ENCODE peak calls at places on chromosomes 3 and 15, in six cellular contexts. F is fibroblast of lung; X is left ventricle myocardium inferior; Q is CD8-positive, alpha-beta T cell; R is CD4-positive, alpha-beta memory T cell; B is sigmoid colon. P is an unnamed sample.

GRCh38 chr3:11060500-11061251 is 68.1 kb downstream of the SLC6A1 start:
- DNase-seq in F (peak; percentile 57), X (peak; percentile 54), Q (no peak), R (peak; percentile 23), B (peak; percentile 84), P (no peak)

GRCh38 chr15:98866503-98866902 is 141.1 kb downstream of the PGPEP1L start:
- DNase-seq in F (peak; percentile 81), X (no peak), Q (no peak), R (no peak), B (no peak), P (no peak)

GRCh38 chr3:126124896-126125295 is 41.0 kb upstream of the SLC41A3 start:
- DNase-seq in F (no peak), X (peak; percentile 3), Q (no peak), R (no peak), B (peak; percentile 52), P (no peak)

GRCh38 chr15:100686725-100687488 is 84.5 kb downstream of the ASB7 start:
- DNase-seq in F (peak; percentile 57), X (no peak), Q (no peak), R (no peak), B (no peak), P (no peak)

GRCh38 chr3:196127308-196128040 is 45.6 kb upstream of the TFRC start:
- DNase-seq in F (no peak), X (no peak), Q (no peak), R (peak; percentile 23), B (no peak), P (no peak)

GRCh38 chr15:33195283-33195682 is 769 bp upstream of the FMN1 start:
- DNase-seq in F (no peak), X (no peak), Q (no peak), R (peak; percentile 12), B (no peak), P (no peak)

GRCh38 chr15:58477228-58477627 is 45.4 kb downstream of the LIPC start:
- DNase-seq in F (no peak), X (no peak), Q (no peak), R (no peak), B (no peak), P (no peak)

GRCh38 chr15:72005483-72005882 is 112.5 kb downstream of the MYO9A start:
- DNase-seq in F (no peak), X (no peak), Q (no peak), R (no peak), B (no peak), P (no peak)

GRCh38 chr3:165644331-165644730 is 192.9 kb downstream of the BCHE start:
- DNase-seq in F (no peak), X (no peak), Q (no peak), R (no peak), B (no peak), P (no peak)

GRCh38 chr3:188956839-188957489 is 214.8 kb upstream of the TPRG1 start:
- DNase-seq in F (peak; percentile 85), X (no peak), Q (no peak), R (peak; percentile 31), B (no peak), P (peak; percentile 60)

GRCh38 chr3:154427685-154428291 is 2.2 kb downstream of the GPR149 start:
- DNase-seq in F (no peak), X (no peak), Q (no peak), R (no peak), B (no peak), P (no peak)

GRCh38 chr15:74434260-74434915 is 630 bp upstream of the SEMA7A start:
- DNase-seq in F (no peak), X (no peak), Q (no peak), R (no peak), B (no peak), P (no peak)

GRCh38 chr15:88874275-88874674 is 21.1 kb downstream of the HAPLN3 start:
- DNase-seq in F (no peak), X (no peak), Q (no peak), R (no peak), B (no peak), P (no peak)

GRCh38 chr15:88872706-88873105 is 22.6 kb downstream of the HAPLN3 start:
- DNase-seq in F (no peak), X (no peak), Q (no peak), R (no peak), B (no peak), P (no peak)

GRCh38 chr15:88871313-88871712 is 24.0 kb downstream of the HAPLN3 start:
- DNase-seq in F (no peak), X (no peak), Q (no peak), R (no peak), B (no peak), P (no peak)

GRCh38 chr15:88872106-88872505 is 23.2 kb downstream of the HAPLN3 start:
- DNase-seq in F (no peak), X (no peak), Q (no peak), R (no peak), B (no peak), P (no peak)

GRCh38 chr15:88873786-88874185 is 21.6 kb downstream of the HAPLN3 start:
- DNase-seq in F (no peak), X (no peak), Q (no peak), R (no peak), B (no peak), P (no peak)
- H3K27me3 ChIP-seq in F (peaks cover 19% of the 10 kb centered on the region), X (peaks cover 41% of the 10 kb centered on the region), Q (no peaks in the 10 kb centered on the region), R (no peaks in the 10 kb centered on the region), B (no peaks in the 10 kb centered on the region), P (no peaks in the 10 kb centered on the region)

GRCh38 chr15:25057574-25057973 is 102.8 kb downstream of the SNRPN start:
- DNase-seq in F (no peak), X (no peak), Q (no peak), R (no peak), B (no peak), P (no peak)
- H3K9me3 ChIP-seq in F (peaks cover 30% of the 10 kb centered on the region), X (peaks cover 100% of the 10 kb centered on the region), Q (peaks cover 97% of the 10 kb centered on the region), R (peaks cover 97% of the 10 kb centered on the region), B (peaks cover 100% of the 10 kb centered on the region), P (peaks cover 100% of the 10 kb centered on the region)

GRCh38 chr3:46609074-46609735 is 3.1 kb upstream of the FAM240A start:
- DNase-seq in F (no peak), X (no peak), Q (no peak), R (no peak), B (no peak), P (no peak)

GRCh38 chr3:46609944-46610722 is 2.2 kb upstream of the FAM240A start:
- DNase-seq in F (peak; percentile 13), X (no peak), Q (no peak), R (no peak), B (no peak), P (no peak)

GRCh38 chr3:46613313-46614005 is 1.1 kb downstream of the FAM240A start:
- DNase-seq in F (no peak), X (no peak), Q (no peak), R (no peak), B (no peak), P (no peak)

GRCh38 chr3:46615050-46615449 is 2.7 kb downstream of the FAM240A start:
- DNase-seq in F (no peak), X (no peak), Q (no peak), R (no peak), B (no peak), P (no peak)

DNA sequence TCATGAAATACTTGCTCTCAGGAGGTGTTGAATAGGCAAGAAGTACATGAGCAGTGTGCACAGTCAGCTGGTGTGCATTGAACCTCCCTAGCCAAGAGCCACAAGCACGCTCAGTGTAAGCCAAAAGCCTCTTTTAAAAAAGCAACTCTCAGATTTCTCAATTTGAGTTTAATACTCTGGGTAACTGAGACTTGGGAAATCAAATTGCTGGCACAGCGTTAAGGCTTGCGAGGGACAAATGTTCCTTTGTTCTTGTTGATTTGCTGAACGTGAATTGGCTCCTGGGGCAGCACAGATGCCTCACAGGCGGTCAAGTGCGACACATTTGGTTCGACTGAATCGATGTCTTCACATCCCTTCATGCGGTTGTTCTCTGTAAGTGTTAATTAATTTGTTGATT is at the start of gene FAM240A:
- DNase-seq in F (peak; percentile 47), X (peak; percentile 25), Q (no peak), R (no peak), B (no peak), P (no peak)
- H3K27me3 ChIP-seq in F (peaks cover 6% of the 10 kb centered on the region), X (no peaks in the 10 kb centered on the region), Q (no peaks in the 10 kb centered on the region), R (peaks cover 5% of the 10 kb centered on the region), B (no peaks in the 10 kb centered on the region), P (peaks cover 7% of the 10 kb centered on the region)

GRCh38 chr3:63639821-63640220 is 12.7 kb upstream of the SNTN start:
- DNase-seq in F (no peak), X (no peak), Q (no peak), R (no peak), B (no peak), P (no peak)
- H3K9me3 ChIP-seq in F (no peaks in the 10 kb centered on the region), X (peaks cover 12% of the 10 kb centered on the region), Q (no peaks in the 10 kb centered on the region), R (no peaks in the 10 kb centered on the region), B (no peaks in the 10 kb centered on the region), P (no peaks in the 10 kb centered on the region)

DNA sequence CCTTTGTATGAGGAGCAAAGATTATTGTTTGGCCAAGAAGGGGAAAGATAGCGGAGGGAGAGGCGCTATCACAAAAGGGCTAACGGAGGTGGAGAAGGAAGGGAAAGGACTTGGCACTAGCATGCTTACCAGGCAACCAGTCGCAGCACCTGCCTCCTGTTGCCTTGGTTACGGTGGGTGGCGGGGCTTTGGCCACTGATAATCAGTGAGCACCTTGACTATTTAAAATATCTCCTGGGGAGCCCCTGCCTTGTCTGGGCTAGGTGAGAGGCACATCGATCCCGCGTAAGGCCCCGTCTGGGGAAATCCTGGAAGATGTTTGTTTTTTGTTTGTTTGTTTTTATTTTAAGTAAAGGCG is 14.7 kb upstream of the AEN start:
- DNase-seq in F (no peak), X (no peak), Q (no peak), R (no peak), B (no peak), P (no peak)
- H3K27me3 ChIP-seq in F (peaks cover 34% of the 10 kb centered on the region), X (peaks cover 72% of the 10 kb centered on the region), Q (peaks cover 43% of the 10 kb centered on the region), R (peaks cover 60% of the 10 kb centered on the region), B (peaks cover 57% of the 10 kb centered on the region), P (peaks cover 56% of the 10 kb centered on the region)

GRCh38 chr3:149831321-149831720 is 18.3 kb downstream of the RNF13 start:
- DNase-seq in F (no peak), X (no peak), Q (no peak), R (no peak), B (no peak), P (no peak)

GRCh38 chr3:149833241-149833640 is 20.2 kb downstream of the RNF13 start:
- DNase-seq in F (no peak), X (no peak), Q (no peak), R (no peak), B (no peak), P (no peak)

GRCh38 chr3:149828390-149828789 is 15.4 kb downstream of the RNF13 start:
- DNase-seq in F (no peak), X (no peak), Q (no peak), R (no peak), B (no peak), P (no peak)

GRCh38 chr3:149830902-149831301 is 17.9 kb downstream of the RNF13 start:
- DNase-seq in F (no peak), X (no peak), Q (no peak), R (no peak), B (no peak), P (no peak)

GRCh38 chr3:149832086-149832485 is 19.1 kb downstream of the RNF13 start:
- DNase-seq in F (no peak), X (no peak), Q (no peak), R (no peak), B (no peak), P (no peak)
- H3K9me3 ChIP-seq in F (no peaks in the 10 kb centered on the region), X (peaks cover 55% of the 10 kb centered on the region), Q (peaks cover 7% of the 10 kb centered on the region), R (peaks cover 24% of the 10 kb centered on the region), B (peaks cover 4% of the 10 kb centered on the region), P (peaks cover 66% of the 10 kb centered on the region)

DNA sequence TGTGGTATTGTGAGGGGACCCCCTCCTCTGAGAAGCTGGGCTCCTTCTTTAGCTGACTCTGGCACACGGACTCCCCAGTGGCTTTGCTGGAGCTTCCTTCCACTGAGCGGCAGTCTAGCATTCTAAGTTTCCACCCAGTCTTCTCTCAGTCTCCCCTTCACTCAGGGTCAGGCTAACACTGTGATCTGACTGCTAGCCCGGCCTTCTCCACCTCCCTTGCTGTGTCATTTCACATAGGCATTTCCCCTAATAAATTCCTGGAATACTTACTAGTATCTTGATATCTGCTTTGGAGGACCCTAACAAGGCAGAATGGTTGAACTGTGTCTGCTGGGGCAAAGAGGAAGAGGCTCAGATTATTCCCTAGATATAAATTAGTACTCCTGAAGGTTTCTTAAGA is 106.2 kb upstream of the THBS1 start:
- DNase-seq in F (no peak), X (no peak), Q (no peak), R (no peak), B (no peak), P (no peak)
- H3K27me3 ChIP-seq in F (no peaks in the 10 kb centered on the region), X (no peaks in the 10 kb centered on the region), Q (no peaks in the 10 kb centered on the region), R (no peaks in the 10 kb centered on the region), B (no peaks in the 10 kb centered on the region), P (peaks cover 16% of the 10 kb centered on the region)